ENCODE peak calls at places on chromosomes 1 and 21, in seven cellular contexts. One of them, this sample, is unnamed.

GRCh38 chr1:164723296-164723731 is 164.3 kb downstream of the PBX1 start:
- DNase-seq in CD4-positive, CD25-positive, alpha-beta regulatory T cell: no peak
- DNase-seq in HCEC 1CT: no peak
- DNase-seq in CD4-positive, alpha-beta T cell: no peak
- DNase-seq in OCI-LY7: no peak
- DNase-seq in HFFc6: no peak
- DNase-seq in caudate nucleus: no peak
- DNase-seq in this sample: no peak

GRCh38 chr1:91751281-91751680 is 134.7 kb downstream of the TGFBR3 start:
- DNase-seq in CD4-positive, CD25-positive, alpha-beta regulatory T cell: no peak
- DNase-seq in HCEC 1CT: no peak
- DNase-seq in CD4-positive, alpha-beta T cell: no peak
- DNase-seq in OCI-LY7: no peak
- DNase-seq in HFFc6: no peak
- DNase-seq in caudate nucleus: no peak
- DNase-seq in this sample: no peak

GRCh38 chr1:212600980-212601379 is 7.6 kb upstream of the ATF3 start:
- DNase-seq in CD4-positive, CD25-positive, alpha-beta regulatory T cell: no peak
- DNase-seq in HCEC 1CT: peak
- DNase-seq in CD4-positive, alpha-beta T cell: no peak
- DNase-seq in OCI-LY7: no peak
- DNase-seq in HFFc6: peak
- DNase-seq in caudate nucleus: no peak
- DNase-seq in this sample: no peak

GRCh38 chr1:192878249-192878648 is 69.4 kb downstream of the RGS2 start:
- DNase-seq in CD4-positive, CD25-positive, alpha-beta regulatory T cell: no peak
- DNase-seq in HCEC 1CT: no peak
- DNase-seq in CD4-positive, alpha-beta T cell: no peak
- DNase-seq in OCI-LY7: no peak
- DNase-seq in HFFc6: no peak
- DNase-seq in caudate nucleus: no peak
- DNase-seq in this sample: no peak

GRCh38 chr1:69930396-69930795 is 275.0 kb downstream of the LRRC40 start:
- DNase-seq in CD4-positive, CD25-positive, alpha-beta regulatory T cell: no peak
- DNase-seq in HCEC 1CT: no peak
- DNase-seq in CD4-positive, alpha-beta T cell: no peak
- DNase-seq in OCI-LY7: no peak
- DNase-seq in HFFc6: no peak
- DNase-seq in caudate nucleus: no peak
- DNase-seq in this sample: no peak

GRCh38 chr1:55055084-55055882 is 15.9 kb downstream of the PCSK9 start:
- DNase-seq in CD4-positive, CD25-positive, alpha-beta regulatory T cell: no peak
- DNase-seq in HCEC 1CT: no peak
- DNase-seq in CD4-positive, alpha-beta T cell: no peak
- DNase-seq in OCI-LY7: no peak
- DNase-seq in HFFc6: no peak
- DNase-seq in caudate nucleus: no peak
- DNase-seq in this sample: no peak

GRCh38 chr1:42328916-42329496 is 6.0 kb downstream of the FOXJ3 start:
- DNase-seq in CD4-positive, CD25-positive, alpha-beta regulatory T cell: no peak
- DNase-seq in HCEC 1CT: no peak
- DNase-seq in CD4-positive, alpha-beta T cell: no peak
- DNase-seq in OCI-LY7: no peak
- DNase-seq in HFFc6: no peak
- DNase-seq in caudate nucleus: no peak
- DNase-seq in this sample: no peak

GRCh38 chr21:38821959-38822682 is 16.4 kb downstream of the ETS2 start:
- DNase-seq in CD4-positive, CD25-positive, alpha-beta regulatory T cell: no peak
- DNase-seq in HCEC 1CT: no peak
- DNase-seq in CD4-positive, alpha-beta T cell: no peak
- DNase-seq in OCI-LY7: no peak
- DNase-seq in HFFc6: no peak
- DNase-seq in caudate nucleus: no peak
- DNase-seq in this sample: no peak

GRCh38 chr1:7407547-7407895 is 363.6 kb upstream of the VAMP3 start:
- DNase-seq in CD4-positive, CD25-positive, alpha-beta regulatory T cell: no peak
- DNase-seq in HCEC 1CT: no peak
- DNase-seq in CD4-positive, alpha-beta T cell: no peak
- DNase-seq in OCI-LY7: no peak
- DNase-seq in HFFc6: no peak
- DNase-seq in caudate nucleus: no peak
- DNase-seq in this sample: no peak

GRCh38 chr1:90474731-90475130 is 242.4 kb downstream of the BARHL2 start:
- DNase-seq in CD4-positive, CD25-positive, alpha-beta regulatory T cell: no peak
- DNase-seq in HCEC 1CT: no peak
- DNase-seq in CD4-positive, alpha-beta T cell: no peak
- DNase-seq in OCI-LY7: no peak
- DNase-seq in HFFc6: no peak
- DNase-seq in caudate nucleus: no peak
- DNase-seq in this sample: no peak

GRCh38 chr1:43348809-43349593 is 9.8 kb upstream of the CDC20 start:
- DNase-seq in CD4-positive, CD25-positive, alpha-beta regulatory T cell: peak
- DNase-seq in HCEC 1CT: no peak
- DNase-seq in CD4-positive, alpha-beta T cell: peak
- DNase-seq in OCI-LY7: peak
- DNase-seq in HFFc6: no peak
- DNase-seq in caudate nucleus: peak
- DNase-seq in this sample: peak

This sample was measured in naive B cell.